ENCODE peak calls at places on chromosomes 1 and 21, in nine cellular contexts. One of them, this sample, is unnamed. For H3K4me1, the result is how much of the 10 kb centered on the place peaks cover.

GRCh38 chr1:51344602-51345299 is 14.4 kb upstream of the TTC39A start:
- DNase-seq in cardiac muscle cell: peak
- DNase-seq in heart left ventricle: no peak
- DNase-seq in A549: no peak
- DNase-seq in aorta: no peak
- DNase-seq in tibial nerve: no peak
- DNase-seq in fibroblast of lung: no peak
- DNase-seq in MM.1S: no peak
- DNase-seq in right cardiac atrium: no peak
- DNase-seq in this sample: no peak

GRCh38 chr1:228074954-228075730 is 7.4 kb upstream of the ARF1 start:
- DNase-seq in fibroblast of lung: no peak
- DNase-seq in cardiac muscle cell: no peak
- DNase-seq in tibial nerve: peak
- DNase-seq in A549: no peak
- DNase-seq in aorta: peak
- DNase-seq in heart left ventricle: no peak
- DNase-seq in right cardiac atrium: peak
- DNase-seq in MM.1S: no peak
- DNase-seq in this sample: peak

GRCh38 chr1:11025618-11026017 is 13.2 kb downstream of the TARDBP start:
- DNase-seq in cardiac muscle cell: no peak
- DNase-seq in heart left ventricle: no peak
- DNase-seq in aorta: no peak
- DNase-seq in fibroblast of lung: no peak
- DNase-seq in MM.1S: no peak
- DNase-seq in tibial nerve: no peak
- DNase-seq in A549: no peak
- DNase-seq in right cardiac atrium: no peak
- DNase-seq in this sample: no peak

GRCh38 chr1:44862829-44863406 is 19.9 kb upstream of the PTCH2 start:
- DNase-seq in A549: no peak
- DNase-seq in tibial nerve: no peak
- DNase-seq in MM.1S: peak
- DNase-seq in cardiac muscle cell: no peak
- DNase-seq in aorta: no peak
- DNase-seq in heart left ventricle: no peak
- DNase-seq in fibroblast of lung: no peak
- DNase-seq in right cardiac atrium: no peak
- DNase-seq in this sample: no peak

GRCh38 chr1:52751589-52752306 is 25.5 kb downstream of the ZYG11B start:
- DNase-seq in aorta: no peak
- DNase-seq in fibroblast of lung: peak
- DNase-seq in tibial nerve: no peak
- DNase-seq in A549: no peak
- DNase-seq in MM.1S: no peak
- DNase-seq in right cardiac atrium: no peak
- DNase-seq in heart left ventricle: peak
- DNase-seq in cardiac muscle cell: peak
- DNase-seq in this sample: no peak

GRCh38 chr1:161357073-161357472 is 10.6 kb downstream of the CFAP126 start:
- DNase-seq in tibial nerve: no peak
- DNase-seq in A549: peak
- DNase-seq in MM.1S: no peak
- DNase-seq in heart left ventricle: no peak
- DNase-seq in aorta: no peak
- DNase-seq in cardiac muscle cell: no peak
- DNase-seq in fibroblast of lung: no peak
- DNase-seq in right cardiac atrium: no peak
- DNase-seq in this sample: no peak

GRCh38 chr1:100267284-100267683 is 1.3 kb downstream of the RTCA start:
- DNase-seq in fibroblast of lung: no peak
- DNase-seq in cardiac muscle cell: no peak
- DNase-seq in right cardiac atrium: no peak
- DNase-seq in tibial nerve: no peak
- DNase-seq in heart left ventricle: no peak
- DNase-seq in A549: no peak
- DNase-seq in aorta: no peak
- DNase-seq in MM.1S: no peak
- DNase-seq in this sample: no peak

GRCh38 chr1:12516741-12517140 is 101.3 kb downstream of the DHRS3 start:
- DNase-seq in fibroblast of lung: no peak
- DNase-seq in tibial nerve: no peak
- DNase-seq in aorta: no peak
- DNase-seq in MM.1S: no peak
- DNase-seq in right cardiac atrium: no peak
- DNase-seq in heart left ventricle: no peak
- DNase-seq in A549: no peak
- DNase-seq in cardiac muscle cell: no peak
- DNase-seq in this sample: no peak

GRCh38 chr1:212518188-212518951 is 85.7 kb downstream of the NENF start:
- DNase-seq in right cardiac atrium: peak
- DNase-seq in aorta: peak
- DNase-seq in MM.1S: no peak
- DNase-seq in cardiac muscle cell: no peak
- DNase-seq in A549: peak
- DNase-seq in heart left ventricle: peak
- DNase-seq in tibial nerve: no peak
- DNase-seq in fibroblast of lung: peak
- DNase-seq in this sample: peak

GRCh38 chr1:208159542-208160258 is 84.5 kb downstream of the PLXNA2 start:
- DNase-seq in aorta: peak
- DNase-seq in right cardiac atrium: peak
- DNase-seq in A549: no peak
- DNase-seq in fibroblast of lung: peak
- DNase-seq in MM.1S: no peak
- DNase-seq in cardiac muscle cell: peak
- DNase-seq in heart left ventricle: no peak
- DNase-seq in tibial nerve: no peak
- DNase-seq in this sample: no peak

GRCh38 chr21:44478124-44478800 is 23.0 kb downstream of the LRRC3 start:
- DNase-seq in cardiac muscle cell: no peak
- DNase-seq in A549: no peak
- DNase-seq in aorta: no peak
- DNase-seq in right cardiac atrium: no peak
- DNase-seq in heart left ventricle: no peak
- DNase-seq in tibial nerve: no peak
- DNase-seq in MM.1S: no peak
- DNase-seq in fibroblast of lung: no peak
- DNase-seq in this sample: no peak

GRCh38 chr1:115288799-115289198 is 49.2 kb downstream of the NGF start:
- DNase-seq in aorta: no peak
- DNase-seq in cardiac muscle cell: no peak
- DNase-seq in A549: no peak
- DNase-seq in right cardiac atrium: no peak
- DNase-seq in MM.1S: no peak
- DNase-seq in fibroblast of lung: no peak
- DNase-seq in tibial nerve: no peak
- DNase-seq in heart left ventricle: no peak
- DNase-seq in this sample: no peak

GRCh38 chr1:115289940-115290339 is 48.1 kb downstream of the NGF start:
- DNase-seq in A549: no peak
- DNase-seq in heart left ventricle: no peak
- DNase-seq in right cardiac atrium: peak
- DNase-seq in MM.1S: no peak
- DNase-seq in fibroblast of lung: no peak
- DNase-seq in aorta: no peak
- DNase-seq in cardiac muscle cell: no peak
- DNase-seq in tibial nerve: no peak
- DNase-seq in this sample: no peak

GRCh38 chr1:115284209-115284608 is 53.8 kb downstream of the NGF start:
- DNase-seq in cardiac muscle cell: no peak
- DNase-seq in tibial nerve: peak
- DNase-seq in aorta: no peak
- DNase-seq in A549: no peak
- DNase-seq in MM.1S: no peak
- DNase-seq in fibroblast of lung: peak
- DNase-seq in heart left ventricle: no peak
- DNase-seq in right cardiac atrium: peak
- DNase-seq in this sample: no peak

GRCh38 chr1:115283681-115284146 is 54.3 kb downstream of the NGF start:
- DNase-seq in cardiac muscle cell: no peak
- DNase-seq in right cardiac atrium: peak
- DNase-seq in heart left ventricle: peak
- DNase-seq in fibroblast of lung: no peak
- DNase-seq in MM.1S: no peak
- DNase-seq in tibial nerve: no peak
- DNase-seq in A549: no peak
- DNase-seq in aorta: peak
- DNase-seq in this sample: no peak

DNA sequence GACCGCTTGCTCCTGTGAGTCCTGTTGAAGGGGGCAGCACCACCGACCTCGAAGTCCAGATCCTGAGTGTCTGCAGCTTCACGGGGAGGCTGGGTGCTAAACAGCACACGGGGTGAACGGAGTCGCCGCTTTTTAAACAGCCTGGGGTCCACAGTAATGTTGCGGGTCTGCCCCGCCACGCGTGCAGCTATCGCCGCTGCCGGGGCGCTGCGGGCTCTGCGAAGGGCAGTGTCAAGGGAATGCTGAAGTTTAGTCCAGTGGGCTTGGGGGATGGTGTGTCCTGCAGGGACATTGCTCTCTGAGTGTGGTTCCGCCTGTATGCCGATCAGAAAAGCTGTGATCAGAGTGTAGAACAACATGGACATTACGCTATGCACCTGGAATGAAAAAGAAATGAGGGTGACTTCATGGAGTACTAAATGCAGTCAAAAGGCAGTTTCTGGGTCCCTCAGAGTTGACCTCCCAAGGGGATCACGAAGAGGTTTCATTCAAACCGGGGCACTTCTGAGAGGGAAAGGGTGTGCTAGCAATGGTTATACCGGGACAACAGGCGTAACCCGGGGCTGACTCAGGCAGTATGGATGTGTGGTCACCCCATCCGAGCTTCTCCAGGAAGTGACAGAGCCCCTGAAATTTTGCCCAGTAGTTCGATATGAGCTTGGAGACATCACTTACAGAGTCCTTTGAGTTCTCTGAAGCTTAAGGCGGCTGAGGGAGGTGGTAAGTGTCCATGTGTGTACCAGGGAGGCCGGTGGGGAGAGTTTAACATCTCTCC is 51.4 kb downstream of the NGF start:
- DNase-seq in heart left ventricle: no peak
- DNase-seq in aorta: no peak
- DNase-seq in tibial nerve: no peak
- DNase-seq in fibroblast of lung: no peak
- DNase-seq in A549: no peak
- DNase-seq in right cardiac atrium: no peak
- DNase-seq in MM.1S: no peak
- DNase-seq in cardiac muscle cell: no peak
- DNase-seq in this sample: no peak
- H3K27ac ChIP-seq in heart left ventricle: no peak
- H3K27ac ChIP-seq in aorta: no peak
- H3K27ac ChIP-seq in tibial nerve: no peak
- H3K27ac ChIP-seq in fibroblast of lung: no peak
- H3K27ac ChIP-seq in A549: no peak
- H3K27ac ChIP-seq in right cardiac atrium: no peak
- H3K27ac ChIP-seq in MM.1S: no peak
- H3K27ac ChIP-seq in cardiac muscle cell: no peak
- H3K27ac ChIP-seq in this sample: peak

GRCh38 chr1:25694167-25694566 is 77.6 kb downstream of the MAN1C1 start:
- DNase-seq in MM.1S: no peak
- DNase-seq in right cardiac atrium: no peak
- DNase-seq in heart left ventricle: no peak
- DNase-seq in cardiac muscle cell: peak
- DNase-seq in tibial nerve: no peak
- DNase-seq in fibroblast of lung: peak
- DNase-seq in A549: no peak
- DNase-seq in aorta: peak
- DNase-seq in this sample: no peak
- H3K4me1 ChIP-seq in MM.1S: under half
- H3K4me1 ChIP-seq in right cardiac atrium: under half
- H3K4me1 ChIP-seq in heart left ventricle: under half
- H3K4me1 ChIP-seq in cardiac muscle cell: half or more
- H3K4me1 ChIP-seq in tibial nerve: half or more
- H3K4me1 ChIP-seq in fibroblast of lung: under half
- H3K4me1 ChIP-seq in A549: under half
- H3K4me1 ChIP-seq in aorta: under half
- H3K4me1 ChIP-seq in this sample: half or more

GRCh38 chr21:17793271-17793670 is 25.9 kb downstream of the C21orf91 start:
- DNase-seq in aorta: no peak
- DNase-seq in heart left ventricle: no peak
- DNase-seq in MM.1S: no peak
- DNase-seq in fibroblast of lung: no peak
- DNase-seq in right cardiac atrium: no peak
- DNase-seq in A549: no peak
- DNase-seq in tibial nerve: no peak
- DNase-seq in cardiac muscle cell: no peak
- DNase-seq in this sample: no peak
- H3K4me3 ChIP-seq in aorta: no peak
- H3K4me3 ChIP-seq in heart left ventricle: no peak
- H3K4me3 ChIP-seq in MM.1S: peak
- H3K4me3 ChIP-seq in fibroblast of lung: peak
- H3K4me3 ChIP-seq in right cardiac atrium: peak
- H3K4me3 ChIP-seq in A549: no peak
- H3K4me3 ChIP-seq in tibial nerve: peak
- H3K4me3 ChIP-seq in cardiac muscle cell: no peak
- H3K4me3 ChIP-seq in this sample: peak

GRCh38 chr1:205517288-205517687 is 12.8 kb downstream of the CDK18 start:
- DNase-seq in aorta: no peak
- DNase-seq in heart left ventricle: no peak
- DNase-seq in fibroblast of lung: no peak
- DNase-seq in MM.1S: no peak
- DNase-seq in tibial nerve: no peak
- DNase-seq in A549: no peak
- DNase-seq in right cardiac atrium: no peak
- DNase-seq in cardiac muscle cell: no peak
- DNase-seq in this sample: no peak

GRCh38 chr1:205516362-205516761 is 11.9 kb downstream of the CDK18 start:
- DNase-seq in fibroblast of lung: no peak
- DNase-seq in cardiac muscle cell: no peak
- DNase-seq in right cardiac atrium: no peak
- DNase-seq in tibial nerve: no peak
- DNase-seq in heart left ventricle: no peak
- DNase-seq in MM.1S: no peak
- DNase-seq in aorta: no peak
- DNase-seq in A549: no peak
- DNase-seq in this sample: no peak

GRCh38 chr1:205517763-205518162 is 13.3 kb downstream of the CDK18 start:
- DNase-seq in cardiac muscle cell: no peak
- DNase-seq in tibial nerve: no peak
- DNase-seq in A549: no peak
- DNase-seq in heart left ventricle: no peak
- DNase-seq in fibroblast of lung: no peak
- DNase-seq in MM.1S: no peak
- DNase-seq in right cardiac atrium: no peak
- DNase-seq in aorta: no peak
- DNase-seq in this sample: no peak

GRCh38 chr1:205514211-205515142 is 10.0 kb downstream of the CDK18 start:
- DNase-seq in cardiac muscle cell: no peak
- DNase-seq in fibroblast of lung: no peak
- DNase-seq in heart left ventricle: no peak
- DNase-seq in tibial nerve: no peak
- DNase-seq in A549: no peak
- DNase-seq in right cardiac atrium: no peak
- DNase-seq in MM.1S: no peak
- DNase-seq in aorta: no peak
- DNase-seq in this sample: no peak

GRCh38 chr1:205515781-205516253 is 11.3 kb downstream of the CDK18 start:
- DNase-seq in fibroblast of lung: no peak
- DNase-seq in cardiac muscle cell: no peak
- DNase-seq in MM.1S: no peak
- DNase-seq in tibial nerve: no peak
- DNase-seq in A549: no peak
- DNase-seq in right cardiac atrium: no peak
- DNase-seq in heart left ventricle: peak
- DNase-seq in aorta: no peak
- DNase-seq in this sample: peak
- H3K27ac ChIP-seq in fibroblast of lung: no peak
- H3K27ac ChIP-seq in cardiac muscle cell: no peak
- H3K27ac ChIP-seq in MM.1S: no peak
- H3K27ac ChIP-seq in tibial nerve: no peak
- H3K27ac ChIP-seq in A549: no peak
- H3K27ac ChIP-seq in right cardiac atrium: peak
- H3K27ac ChIP-seq in heart left ventricle: peak
- H3K27ac ChIP-seq in aorta: no peak
- H3K27ac ChIP-seq in this sample: peak